ENCODE peak calls at places on chromosomes 3 and 15, in six cellular contexts. I is CD14-positive monocyte, Y is choroid plexus epithelial cell, T is BJ, A is HCT116, B is AG04450. M is an unnamed sample.

GRCh38 chr3:69425249-69425648 is 39.4 kb upstream of the FRMD4B start:
- DNase-seq in I (no peak), Y (peak), T (no peak), A (peak), B (no peak), M (no peak)

GRCh38 chr3:56758539-56758981 is 43.2 kb downstream of the ARHGEF3 start:
- DNase-seq in I (peak), Y (peak), T (peak), A (peak), B (peak), M (no peak)

GRCh38 chr15:63323798-63324651 is 46.6 kb downstream of the APH1B start:
- DNase-seq in I (no peak), Y (no peak), T (no peak), A (no peak), B (no peak), M (no peak)

GRCh38 chr15:34125945-34126344 is 24.1 kb downstream of the PGBD4 start:
- DNase-seq in I (no peak), Y (no peak), T (no peak), A (no peak), B (no peak), M (no peak)

GRCh38 chr15:82535566-82536408 is 4.5 kb downstream of the RPS17 start:
- DNase-seq in I (no peak), Y (no peak), T (no peak), A (no peak), B (no peak), M (no peak)

GRCh38 chr15:99974246-99974645 is 241.0 kb upstream of the LYSMD4 start:
- DNase-seq in I (no peak), Y (no peak), T (no peak), A (no peak), B (no peak), M (peak)

GRCh38 chr15:80561500-80561899 is 133.6 kb upstream of the ABHD17C start:
- DNase-seq in I (no peak), Y (peak), T (no peak), A (no peak), B (no peak), M (no peak)

GRCh38 chr15:76155742-76156141 is 96.0 kb downstream of the TMEM266 start:
- DNase-seq in I (no peak), Y (no peak), T (peak), A (no peak), B (no peak), M (no peak)

GRCh38 chr15:40454904-40455391 is 14.2 kb downstream of the BAHD1 start:
- DNase-seq in I (no peak), Y (peak), T (no peak), A (no peak), B (no peak), M (no peak)

GRCh38 chr3:16528581-16528993 is 15.1 kb upstream of the RFTN1 start:
- DNase-seq in I (no peak), Y (no peak), T (no peak), A (no peak), B (no peak), M (no peak)

GRCh38 chr3:25178627-25179026 is 249.4 kb upstream of the RARB start:
- DNase-seq in I (no peak), Y (no peak), T (no peak), A (no peak), B (no peak), M (no peak)

GRCh38 chr3:175105066-175105465 is 245.9 kb downstream of the NAALADL2 start:
- DNase-seq in I (no peak), Y (peak), T (no peak), A (no peak), B (no peak), M (no peak)

GRCh38 chr3:36901588-36901987 is 43.3 kb downstream of the TRANK1 start:
- DNase-seq in I (no peak), Y (no peak), T (no peak), A (no peak), B (no peak), M (no peak)

GRCh38 chr15:68818088-68818670 is 2.5 kb downstream of the ANP32A start:
- DNase-seq in I (no peak), Y (peak), T (no peak), A (no peak), B (no peak), M (no peak)
- TF ChIP-seq CTCF in I (no peak), Y (no peak), T (no peak), A (no peak), B (no peak), M (peak)

DNA sequence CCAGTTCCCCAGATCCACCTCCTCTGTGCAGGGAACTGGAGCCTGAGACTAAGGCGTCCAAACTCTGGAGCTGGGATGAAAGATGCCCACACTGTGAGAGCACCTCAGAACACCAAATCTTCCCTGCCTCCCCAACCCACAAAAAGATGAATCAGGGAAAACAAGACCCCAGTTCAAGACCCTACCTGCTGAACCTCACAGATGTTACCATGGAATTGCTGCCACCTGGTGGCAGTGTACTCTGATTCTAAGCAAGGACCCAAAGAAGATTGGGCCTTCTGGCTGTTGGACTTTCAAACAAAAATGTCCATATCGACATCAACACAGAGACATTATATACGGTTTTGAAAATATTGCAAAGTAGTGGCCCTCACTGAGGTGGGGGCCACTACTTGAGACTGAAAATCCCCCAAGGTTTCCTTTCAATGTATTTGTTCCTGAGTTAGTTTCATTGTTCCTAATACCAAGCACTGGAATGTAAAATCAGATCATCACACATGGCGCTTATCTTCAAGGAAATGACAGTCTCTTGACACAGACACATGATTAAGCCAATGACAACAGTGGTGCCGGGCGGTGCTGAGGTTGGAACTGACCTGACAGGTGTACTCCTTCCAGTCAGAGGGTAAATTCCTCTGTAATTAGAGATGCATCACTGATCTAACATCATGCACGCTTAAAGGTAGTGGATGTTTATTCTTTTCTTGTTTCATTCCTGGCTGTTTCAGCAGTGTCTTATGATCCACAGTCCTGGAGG is 67.6 kb downstream of the SLC6A11 start:
- DNase-seq in I (no peak), Y (peak), T (no peak), A (peak), B (no peak), M (no peak)
- TF ChIP-seq CTCF in I (peak), Y (peak), T (peak), A (peak), B (peak), M (peak)

DNA sequence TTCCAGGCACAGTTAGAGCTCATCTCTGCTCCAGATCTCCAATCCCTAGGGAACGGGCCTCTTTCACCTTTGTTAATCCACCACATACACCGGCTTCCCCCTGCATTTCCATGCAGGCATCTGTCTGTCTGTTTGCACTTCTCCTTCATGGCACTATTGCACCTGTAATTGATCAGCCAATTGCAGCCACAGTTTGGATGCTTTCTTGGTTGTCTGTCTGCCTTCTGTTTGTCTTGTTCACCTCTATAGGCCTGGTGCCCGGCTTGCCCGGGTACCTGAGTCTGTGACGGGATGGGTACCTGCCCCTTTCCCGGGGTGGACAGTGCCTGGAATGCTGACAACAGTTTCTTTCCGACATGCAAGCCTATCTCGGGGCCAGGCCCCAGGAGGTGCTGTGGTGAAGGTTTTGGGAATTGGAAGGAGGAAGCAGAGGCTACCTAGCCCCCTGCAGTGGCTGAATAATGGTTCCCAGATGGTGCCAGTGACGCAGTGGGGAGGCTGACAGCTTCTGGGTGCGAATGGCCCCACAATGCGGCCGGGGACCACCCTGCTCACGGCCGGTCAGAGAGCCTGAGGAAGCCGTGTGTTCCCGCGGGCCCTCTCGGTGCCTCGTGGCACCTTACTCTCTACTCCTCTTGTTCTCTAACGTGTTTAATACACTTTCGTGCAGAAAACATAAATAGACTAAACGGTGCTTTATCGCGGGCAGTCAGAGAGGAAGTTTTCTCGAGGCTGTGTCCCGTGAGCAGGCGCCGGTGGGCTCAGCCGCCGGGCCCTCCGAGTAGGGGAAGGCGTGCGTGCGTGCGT is 31.3 kb upstream of the RAB6B start:
- DNase-seq in I (no peak), Y (no peak), T (no peak), A (no peak), B (no peak), M (no peak)
- TF ChIP-seq CTCF in I (no peak), Y (peak), T (peak), A (no peak), B (peak), M (no peak)

DNA sequence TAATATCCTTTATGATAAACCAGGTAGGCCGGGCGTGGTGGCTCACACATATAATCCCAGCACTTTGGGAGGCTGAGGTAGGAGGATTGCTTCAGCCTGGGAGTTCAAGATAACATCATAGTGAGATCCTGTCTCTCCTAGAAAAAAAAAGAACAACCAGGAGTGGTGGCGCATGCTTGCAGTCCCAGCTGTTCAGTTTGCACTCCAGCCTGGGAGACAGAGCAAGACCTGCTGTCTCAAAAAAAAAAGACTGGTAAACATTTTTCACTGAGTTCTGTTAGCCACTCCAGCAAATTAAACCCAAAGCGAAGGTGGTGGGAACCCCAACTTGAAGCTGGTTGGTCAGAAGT is 9.6 kb upstream of the IRAK2 start:
- DNase-seq in I (no peak), Y (no peak), T (no peak), A (no peak), B (no peak), M (no peak)
- TF ChIP-seq CTCF in I (no peak), Y (no peak), T (no peak), A (no peak), B (no peak), M (no peak)

DNA sequence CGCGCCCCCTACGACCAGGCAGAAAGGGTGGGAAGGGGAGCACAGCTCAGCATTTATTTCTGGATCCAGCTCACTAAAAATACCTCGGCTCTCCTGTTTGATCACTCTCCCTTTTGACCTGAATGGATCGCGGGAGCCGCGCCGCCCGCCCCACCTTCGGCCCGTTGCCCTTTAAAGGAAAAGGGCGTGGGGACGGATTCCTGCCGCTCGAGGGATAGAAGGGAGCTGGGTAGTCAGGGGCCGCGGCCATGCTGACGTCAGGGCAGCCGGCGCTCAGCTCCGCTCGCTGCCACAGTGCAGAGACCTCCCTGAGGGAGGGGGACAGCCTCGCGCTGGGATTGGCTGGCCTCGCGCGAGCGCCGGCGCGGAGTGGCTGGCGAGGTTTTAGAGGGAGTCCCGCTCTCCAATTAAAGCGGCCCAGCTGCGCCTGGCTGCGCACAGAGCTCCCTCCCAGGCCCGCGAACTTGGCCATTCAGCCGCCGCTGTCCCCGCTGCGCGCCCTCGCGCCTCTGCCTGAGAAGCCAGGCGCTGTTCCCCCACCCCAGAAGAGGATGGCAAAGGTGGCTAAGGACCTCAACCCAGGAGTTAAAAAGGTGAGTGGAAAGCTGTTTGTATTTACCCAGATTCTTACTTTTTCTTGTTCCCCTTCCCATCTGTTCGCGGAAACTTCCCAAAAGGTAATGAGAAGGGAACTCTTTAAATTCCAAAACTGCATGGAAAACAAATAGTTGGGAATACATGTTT is at the start of gene LMCD1:
- DNase-seq in I (peak), Y (peak), T (peak), A (peak), B (peak), M (peak)
- TF ChIP-seq CTCF in I (no peak), Y (peak), T (peak), A (no peak), B (peak), M (peak)

GRCh38 chr15:27690290-27690689 is 408.8 kb downstream of the OCA2 start:
- DNase-seq in I (no peak), Y (no peak), T (no peak), A (no peak), B (no peak), M (no peak)
- TF ChIP-seq CTCF in I (no peak), Y (no peak), T (no peak), A (no peak), B (no peak), M (no peak)

GRCh38 chr3:5806192-5806591 is 618.7 kb downstream of the EDEM1 start:
- DNase-seq in I (no peak), Y (no peak), T (no peak), A (no peak), B (no peak), M (no peak)
- TF ChIP-seq CTCF in I (no peak), Y (no peak), T (no peak), A (peak), B (no peak), M (no peak)

GRCh38 chr15:31304074-31304648 is 22.5 kb upstream of the KLF13 start:
- DNase-seq in I (peak), Y (no peak), T (no peak), A (no peak), B (no peak), M (no peak)

GRCh38 chr15:31306036-31306425 is 20.6 kb upstream of the KLF13 start:
- DNase-seq in I (no peak), Y (no peak), T (no peak), A (no peak), B (no peak), M (no peak)

GRCh38 chr15:31303434-31304073 is 23.1 kb upstream of the KLF13 start:
- DNase-seq in I (peak), Y (peak), T (no peak), A (no peak), B (no peak), M (no peak)

GRCh38 chr15:31305375-31305774 is 21.3 kb upstream of the KLF13 start:
- DNase-seq in I (no peak), Y (no peak), T (no peak), A (no peak), B (no peak), M (no peak)

DNA sequence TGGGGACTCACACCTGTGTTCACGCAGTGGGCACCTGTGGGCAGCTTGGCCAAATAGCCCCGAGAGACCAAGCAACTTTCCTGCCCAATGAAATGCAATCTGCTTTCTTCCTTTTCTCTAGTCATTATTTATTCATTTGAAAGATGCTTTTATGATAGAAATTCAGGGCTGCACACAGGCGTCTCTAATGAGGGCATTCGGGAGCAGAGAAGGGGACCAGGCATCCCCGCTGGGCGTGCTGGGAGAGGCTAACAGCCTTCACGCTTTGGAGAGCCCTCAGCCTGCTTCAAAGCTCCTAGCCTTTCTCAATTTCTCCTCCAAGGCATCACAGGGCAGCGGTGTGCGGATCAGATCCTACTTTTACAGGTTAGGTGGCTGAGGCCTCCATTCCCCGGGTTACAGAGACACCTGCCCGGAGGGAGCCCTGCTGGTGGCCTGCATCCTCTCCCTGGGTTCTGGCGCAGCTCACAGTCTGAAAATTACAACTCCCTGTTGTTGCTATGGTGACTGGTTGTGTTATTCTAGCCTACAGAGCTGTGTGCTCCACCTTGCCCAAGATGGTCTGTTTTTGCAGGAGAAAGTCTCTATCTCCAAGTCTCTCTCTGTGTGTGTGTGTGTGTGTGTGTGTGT is 21.8 kb upstream of the KLF13 start:
- DNase-seq in I (no peak), Y (peak), T (no peak), A (no peak), B (no peak), M (no peak)
- TF ChIP-seq CTCF in I (no peak), Y (no peak), T (no peak), A (no peak), B (no peak), M (no peak)

GRCh38 chr3:41198950-41199865 is at the start of gene CTNNB1:
- DNase-seq in I (peak), Y (peak), T (peak), A (peak), B (peak), M (peak)
- TF ChIP-seq CTCF in I (peak), Y (no peak), T (no peak), A (no peak), B (no peak), M (peak)

GRCh38 chr3:115912372-115912771 is 289.1 kb downstream of the GAP43 start:
- DNase-seq in I (no peak), Y (peak), T (no peak), A (no peak), B (no peak), M (no peak)

GRCh38 chr3:115916866-115917265 is 293.6 kb downstream of the GAP43 start:
- DNase-seq in I (no peak), Y (no peak), T (no peak), A (no peak), B (no peak), M (no peak)

GRCh38 chr3:115915061-115915460 is 291.8 kb downstream of the GAP43 start:
- DNase-seq in I (no peak), Y (no peak), T (no peak), A (no peak), B (no peak), M (no peak)

GRCh38 chr3:115918900-115919299 is 295.6 kb downstream of the GAP43 start:
- DNase-seq in I (no peak), Y (no peak), T (no peak), A (no peak), B (no peak), M (no peak)

GRCh38 chr3:115913069-115913686 is 289.9 kb downstream of the GAP43 start:
- DNase-seq in I (no peak), Y (peak), T (no peak), A (no peak), B (no peak), M (no peak)
- TF ChIP-seq CTCF in I (no peak), Y (peak), T (peak), A (no peak), B (peak), M (peak)